ENCODE peak calls at places on chromosomes 5 and 9, in six cellular contexts. One of them, this sample, is unnamed.

GRCh38 chr5:160427607-160428006 is 6.0 kb downstream of the PTTG1 start:
- DNase-seq in trophoblast cell: no peak
- DNase-seq in foreskin fibroblast: no peak
- DNase-seq in left ventricle myocardium inferior: no peak
- DNase-seq in colonic mucosa: no peak
- DNase-seq in astrocyte of the cerebellum: no peak
- DNase-seq in this sample: no peak

GRCh38 chr9:2228132-2228531 is 213.0 kb downstream of the SMARCA2 start:
- DNase-seq in left ventricle myocardium inferior: no peak
- DNase-seq in trophoblast cell: no peak
- DNase-seq in astrocyte of the cerebellum: no peak
- DNase-seq in colonic mucosa: peak; percentile 43
- DNase-seq in foreskin fibroblast: peak; percentile 28
- DNase-seq in this sample: no peak

GRCh38 chr5:160087244-160087643 is 32.0 kb downstream of the PWWP2A start:
- DNase-seq in foreskin fibroblast: no peak
- DNase-seq in trophoblast cell: no peak
- DNase-seq in colonic mucosa: no peak
- DNase-seq in astrocyte of the cerebellum: no peak
- DNase-seq in left ventricle myocardium inferior: no peak
- DNase-seq in this sample: no peak

GRCh38 chr9:109483771-109484442 is 14.2 kb downstream of the PTPN3 start:
- DNase-seq in foreskin fibroblast: no peak
- DNase-seq in left ventricle myocardium inferior: no peak
- DNase-seq in trophoblast cell: no peak
- DNase-seq in astrocyte of the cerebellum: no peak
- DNase-seq in colonic mucosa: no peak
- DNase-seq in this sample: no peak

GRCh38 chr5:88172847-88173758 is 95.5 kb downstream of the TMEM161B start:
- DNase-seq in foreskin fibroblast: no peak
- DNase-seq in trophoblast cell: no peak
- DNase-seq in left ventricle myocardium inferior: no peak
- DNase-seq in astrocyte of the cerebellum: no peak
- DNase-seq in colonic mucosa: peak; percentile 32
- DNase-seq in this sample: no peak

GRCh38 chr5:170752257-170753215 is 31.0 kb upstream of the GABRP start:
- DNase-seq in astrocyte of the cerebellum: no peak
- DNase-seq in colonic mucosa: peak; percentile 61
- DNase-seq in trophoblast cell: no peak
- DNase-seq in foreskin fibroblast: no peak
- DNase-seq in left ventricle myocardium inferior: no peak
- DNase-seq in this sample: no peak

GRCh38 chr5:95730730-95731570 is at the start of gene RHOBTB3:
- DNase-seq in left ventricle myocardium inferior: peak; percentile 93
- DNase-seq in foreskin fibroblast: peak; percentile 96
- DNase-seq in trophoblast cell: peak; percentile 22
- DNase-seq in colonic mucosa: peak; percentile 93
- DNase-seq in astrocyte of the cerebellum: peak; percentile 90
- DNase-seq in this sample: peak; percentile 83

GRCh38 chr5:10985711-10986110 is 224.7 kb upstream of the DAP start:
- DNase-seq in trophoblast cell: no peak
- DNase-seq in colonic mucosa: no peak
- DNase-seq in left ventricle myocardium inferior: no peak
- DNase-seq in astrocyte of the cerebellum: no peak
- DNase-seq in foreskin fibroblast: no peak
- DNase-seq in this sample: no peak

GRCh38 chr9:102985162-102985900 is 9.8 kb upstream of the CYLC2 start:
- DNase-seq in trophoblast cell: no peak
- DNase-seq in astrocyte of the cerebellum: no peak
- DNase-seq in foreskin fibroblast: no peak
- DNase-seq in colonic mucosa: no peak
- DNase-seq in left ventricle myocardium inferior: no peak
- DNase-seq in this sample: no peak

GRCh38 chr9:135240871-135241311 is 153.4 kb downstream of the OLFM1 start:
- DNase-seq in trophoblast cell: no peak
- DNase-seq in foreskin fibroblast: no peak
- DNase-seq in colonic mucosa: no peak
- DNase-seq in astrocyte of the cerebellum: no peak
- DNase-seq in left ventricle myocardium inferior: no peak
- DNase-seq in this sample: no peak

GRCh38 chr9:114906922-114907571 is 23.3 kb downstream of the TNFSF8 start:
- DNase-seq in colonic mucosa: no peak
- DNase-seq in foreskin fibroblast: peak; percentile 73
- DNase-seq in trophoblast cell: peak; percentile 50
- DNase-seq in left ventricle myocardium inferior: no peak
- DNase-seq in astrocyte of the cerebellum: peak; percentile 37
- DNase-seq in this sample: no peak

GRCh38 chr5:74594172-74595040 is 46.1 kb downstream of the ENC1 start:
- DNase-seq in astrocyte of the cerebellum: no peak
- DNase-seq in foreskin fibroblast: no peak
- DNase-seq in trophoblast cell: peak; percentile 54
- DNase-seq in colonic mucosa: no peak
- DNase-seq in left ventricle myocardium inferior: no peak
- DNase-seq in this sample: no peak

GRCh38 chr9:90802534-90802933 is 915 bp downstream of the SYK start:
- DNase-seq in astrocyte of the cerebellum: no peak
- DNase-seq in colonic mucosa: no peak
- DNase-seq in trophoblast cell: no peak
- DNase-seq in left ventricle myocardium inferior: no peak
- DNase-seq in foreskin fibroblast: no peak
- DNase-seq in this sample: no peak

GRCh38 chr5:72185717-72186388 is 78.6 kb downstream of the MAP1B start:
- DNase-seq in foreskin fibroblast: peak; percentile 94
- DNase-seq in colonic mucosa: no peak
- DNase-seq in astrocyte of the cerebellum: no peak
- DNase-seq in trophoblast cell: no peak
- DNase-seq in left ventricle myocardium inferior: peak; percentile 33
- DNase-seq in this sample: peak; percentile 84

GRCh38 chr9:40907657-40908624 is 220.5 kb downstream of the FOXD4L6 start:
- DNase-seq in colonic mucosa: no peak
- DNase-seq in trophoblast cell: no peak
- DNase-seq in astrocyte of the cerebellum: no peak
- DNase-seq in foreskin fibroblast: no peak
- DNase-seq in left ventricle myocardium inferior: no peak
- DNase-seq in this sample: no peak

GRCh38 chr9:73951147-73951546 is 546.0 kb upstream of the RORB start:
- DNase-seq in foreskin fibroblast: no peak
- DNase-seq in trophoblast cell: no peak
- DNase-seq in astrocyte of the cerebellum: no peak
- DNase-seq in colonic mucosa: no peak
- DNase-seq in left ventricle myocardium inferior: no peak
- DNase-seq in this sample: no peak

GRCh38 chr5:13692172-13692571 is 252.3 kb downstream of the DNAH5 start:
- DNase-seq in colonic mucosa: no peak
- DNase-seq in left ventricle myocardium inferior: no peak
- DNase-seq in trophoblast cell: no peak
- DNase-seq in foreskin fibroblast: no peak
- DNase-seq in astrocyte of the cerebellum: no peak
- DNase-seq in this sample: no peak

GRCh38 chr9:76198336-76198735 is 195.9 kb downstream of the RFK start:
- DNase-seq in trophoblast cell: no peak
- DNase-seq in astrocyte of the cerebellum: no peak
- DNase-seq in foreskin fibroblast: peak; percentile 78
- DNase-seq in colonic mucosa: no peak
- DNase-seq in left ventricle myocardium inferior: peak; percentile 26
- DNase-seq in this sample: peak; percentile 48

GRCh38 chr5:52800394-52801213 is 12.9 kb downstream of the ITGA1 start:
- DNase-seq in trophoblast cell: peak; percentile 88
- DNase-seq in colonic mucosa: peak; percentile 72
- DNase-seq in astrocyte of the cerebellum: no peak
- DNase-seq in left ventricle myocardium inferior: peak; percentile 61
- DNase-seq in foreskin fibroblast: peak; percentile 87
- DNase-seq in this sample: no peak

GRCh38 chr5:28648108-28648507 is 1609.7 kb upstream of the CDH9 start:
- DNase-seq in trophoblast cell: no peak
- DNase-seq in astrocyte of the cerebellum: no peak
- DNase-seq in colonic mucosa: no peak
- DNase-seq in left ventricle myocardium inferior: no peak
- DNase-seq in foreskin fibroblast: no peak
- DNase-seq in this sample: no peak

GRCh38 chr9:75780185-75780584 is 110.3 kb upstream of the PCSK5 start:
- DNase-seq in colonic mucosa: no peak
- DNase-seq in astrocyte of the cerebellum: no peak
- DNase-seq in trophoblast cell: no peak
- DNase-seq in foreskin fibroblast: no peak
- DNase-seq in left ventricle myocardium inferior: no peak
- DNase-seq in this sample: no peak

GRCh38 chr9:15915711-15916110 is 362.9 kb downstream of the CCDC171 start:
- DNase-seq in astrocyte of the cerebellum: no peak
- DNase-seq in trophoblast cell: no peak
- DNase-seq in colonic mucosa: no peak
- DNase-seq in foreskin fibroblast: peak; percentile 7
- DNase-seq in left ventricle myocardium inferior: no peak
- DNase-seq in this sample: no peak

GRCh38 chr5:15326471-15326870 is 173.5 kb upstream of the FBXL7 start:
- DNase-seq in left ventricle myocardium inferior: no peak
- DNase-seq in trophoblast cell: peak; percentile 17
- DNase-seq in colonic mucosa: no peak
- DNase-seq in astrocyte of the cerebellum: no peak
- DNase-seq in foreskin fibroblast: no peak
- DNase-seq in this sample: no peak
- H3K4me3 ChIP-seq in left ventricle myocardium inferior: no peak overlapping the region
- H3K4me3 ChIP-seq in trophoblast cell: no peak overlapping the region
- H3K4me3 ChIP-seq in colonic mucosa: no peak overlapping the region
- H3K4me3 ChIP-seq in astrocyte of the cerebellum: no peak overlapping the region
- H3K4me3 ChIP-seq in foreskin fibroblast: no peak overlapping the region
- H3K4me3 ChIP-seq in this sample: no peak overlapping the region

GRCh38 chr9:117435630-117436261 is 20.9 kb upstream of the ASTN2 start:
- DNase-seq in left ventricle myocardium inferior: no peak
- DNase-seq in trophoblast cell: no peak
- DNase-seq in astrocyte of the cerebellum: no peak
- DNase-seq in foreskin fibroblast: no peak
- DNase-seq in colonic mucosa: no peak
- DNase-seq in this sample: no peak
- H3K4me3 ChIP-seq in left ventricle myocardium inferior: no peak overlapping the region
- H3K4me3 ChIP-seq in trophoblast cell: no peak overlapping the region
- H3K4me3 ChIP-seq in astrocyte of the cerebellum: no peak overlapping the region
- H3K4me3 ChIP-seq in foreskin fibroblast: no peak overlapping the region
- H3K4me3 ChIP-seq in colonic mucosa: no peak overlapping the region
- H3K4me3 ChIP-seq in this sample: no peak overlapping the region

GRCh38 chr9:116154334-116154975 is 864 bp downstream of the PAPPA start:
- DNase-seq in colonic mucosa: no peak
- DNase-seq in foreskin fibroblast: peak; percentile 55
- DNase-seq in trophoblast cell: no peak
- DNase-seq in left ventricle myocardium inferior: peak; percentile 22
- DNase-seq in astrocyte of the cerebellum: no peak
- DNase-seq in this sample: no peak
- H3K4me3 ChIP-seq in colonic mucosa: peak overlapping the region; percentile 30
- H3K4me3 ChIP-seq in foreskin fibroblast: peak overlapping the region; percentile 83
- H3K4me3 ChIP-seq in trophoblast cell: peak overlapping the region; percentile 78
- H3K4me3 ChIP-seq in left ventricle myocardium inferior: peak overlapping the region; percentile 72
- H3K4me3 ChIP-seq in astrocyte of the cerebellum: peak overlapping the region; percentile 49
- H3K4me3 ChIP-seq in this sample: peak overlapping the region; percentile 74

DNA sequence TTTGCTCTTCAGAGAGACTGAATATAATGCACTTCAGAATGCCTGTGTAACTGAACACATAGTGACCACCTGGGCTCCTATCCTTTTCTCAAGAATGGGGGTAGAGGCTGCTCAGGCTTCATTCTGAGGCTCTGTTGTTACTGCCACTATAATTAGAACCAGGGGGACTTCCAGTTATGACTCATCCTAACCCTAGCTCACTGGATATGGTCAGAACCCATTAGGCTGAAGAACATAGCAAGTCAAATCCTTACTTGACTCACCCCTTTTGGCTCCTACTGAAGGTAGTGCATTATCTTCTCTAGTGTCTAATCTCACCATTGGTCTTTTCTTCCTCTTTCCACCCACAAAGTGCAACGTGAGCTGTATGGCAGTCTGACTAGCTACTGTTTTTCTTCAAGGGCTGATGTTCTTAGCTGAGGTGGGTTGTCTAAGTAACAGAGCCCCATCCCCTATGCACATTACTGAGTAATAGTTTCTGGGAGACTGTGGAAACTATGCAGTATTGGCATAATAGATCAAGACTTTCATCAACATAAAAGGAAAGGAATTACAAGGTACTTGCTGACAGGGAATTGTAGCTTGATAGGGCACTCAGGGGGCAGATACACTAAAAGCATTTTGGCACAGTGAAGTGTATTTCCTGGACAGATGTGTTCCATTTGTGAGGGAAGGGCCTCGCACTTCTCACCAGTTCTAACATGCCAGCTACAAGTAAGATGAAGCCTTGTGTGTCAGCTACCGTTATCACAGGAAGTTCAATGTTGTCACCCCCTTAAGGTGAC is 431.0 kb upstream of the MEF2C start:
- DNase-seq in colonic mucosa: no peak
- DNase-seq in trophoblast cell: no peak
- DNase-seq in foreskin fibroblast: peak; percentile 91
- DNase-seq in left ventricle myocardium inferior: no peak
- DNase-seq in astrocyte of the cerebellum: peak; percentile 77
- DNase-seq in this sample: peak; percentile 89
- H3K4me3 ChIP-seq in colonic mucosa: no peak overlapping the region
- H3K4me3 ChIP-seq in trophoblast cell: no peak overlapping the region
- H3K4me3 ChIP-seq in foreskin fibroblast: no peak overlapping the region
- H3K4me3 ChIP-seq in left ventricle myocardium inferior: no peak overlapping the region
- H3K4me3 ChIP-seq in astrocyte of the cerebellum: no peak overlapping the region
- H3K4me3 ChIP-seq in this sample: no peak overlapping the region

DNA sequence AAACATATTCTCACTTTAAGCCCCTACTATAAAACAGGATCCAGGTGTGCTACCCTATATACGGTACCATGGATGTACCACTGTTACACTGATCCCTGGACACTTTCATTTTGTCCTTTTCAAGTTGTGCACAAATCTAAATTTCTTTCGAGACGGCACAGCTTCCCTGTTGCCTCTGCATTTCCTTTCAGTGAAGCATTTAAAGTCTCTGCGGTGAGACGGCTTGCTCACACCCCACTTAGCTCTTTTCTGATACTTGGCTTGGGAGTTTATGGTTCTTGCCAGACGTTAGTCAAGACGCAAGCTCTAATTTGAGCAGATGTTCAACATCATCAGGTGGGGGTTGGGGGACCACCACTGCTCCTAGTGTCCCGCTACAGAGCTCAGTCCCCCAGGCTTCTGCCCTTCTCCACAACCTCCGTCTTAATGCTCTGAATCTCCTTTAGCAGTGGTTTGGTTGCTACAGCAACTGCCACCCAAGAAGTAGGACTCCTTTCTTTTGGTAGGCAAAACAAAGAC is 15.8 kb downstream of the F2RL2 start:
- DNase-seq in trophoblast cell: no peak
- DNase-seq in left ventricle myocardium inferior: no peak
- DNase-seq in colonic mucosa: no peak
- DNase-seq in astrocyte of the cerebellum: peak; percentile 28
- DNase-seq in foreskin fibroblast: peak; percentile 64
- DNase-seq in this sample: no peak
- H3K4me3 ChIP-seq in trophoblast cell: no peak overlapping the region
- H3K4me3 ChIP-seq in left ventricle myocardium inferior: no peak overlapping the region
- H3K4me3 ChIP-seq in colonic mucosa: no peak overlapping the region
- H3K4me3 ChIP-seq in astrocyte of the cerebellum: no peak overlapping the region
- H3K4me3 ChIP-seq in foreskin fibroblast: peak overlapping the region; percentile 20
- H3K4me3 ChIP-seq in this sample: no peak overlapping the region

GRCh38 chr9:18539203-18539602 is 65.2 kb downstream of the ADAMTSL1 start:
- DNase-seq in colonic mucosa: no peak
- DNase-seq in trophoblast cell: no peak
- DNase-seq in astrocyte of the cerebellum: no peak
- DNase-seq in left ventricle myocardium inferior: no peak
- DNase-seq in foreskin fibroblast: no peak
- DNase-seq in this sample: no peak
- H3K4me3 ChIP-seq in colonic mucosa: no peak overlapping the region
- H3K4me3 ChIP-seq in trophoblast cell: no peak overlapping the region
- H3K4me3 ChIP-seq in astrocyte of the cerebellum: no peak overlapping the region
- H3K4me3 ChIP-seq in left ventricle myocardium inferior: no peak overlapping the region
- H3K4me3 ChIP-seq in foreskin fibroblast: no peak overlapping the region
- H3K4me3 ChIP-seq in this sample: no peak overlapping the region

GRCh38 chr5:125412561-125413535 is 666.4 kb upstream of the ZNF608 start:
- DNase-seq in foreskin fibroblast: peak; percentile 96
- DNase-seq in left ventricle myocardium inferior: peak; percentile 61
- DNase-seq in colonic mucosa: peak; percentile 80
- DNase-seq in trophoblast cell: no peak
- DNase-seq in astrocyte of the cerebellum: peak; percentile 84
- DNase-seq in this sample: peak; percentile 88
- H3K4me3 ChIP-seq in foreskin fibroblast: peak overlapping the region; percentile 8
- H3K4me3 ChIP-seq in left ventricle myocardium inferior: peak overlapping the region; percentile 38
- H3K4me3 ChIP-seq in colonic mucosa: no peak overlapping the region
- H3K4me3 ChIP-seq in trophoblast cell: no peak overlapping the region
- H3K4me3 ChIP-seq in astrocyte of the cerebellum: no peak overlapping the region
- H3K4me3 ChIP-seq in this sample: no peak overlapping the region

This sample was measured in skeletal muscle cell.